ENCODE peak calls at places on chromosomes 12 and 14, in four cellular contexts. S, R, U and E are unnamed samples.

GRCh38 chr14:91473046-91473445 is 37.1 kb downstream of the PPP4R3A start:
- DNase-seq in S (no peak), R (no peak), U (no peak), E (no peak)

GRCh38 chr12:84718901-84719300 is 193.7 kb downstream of the SLC6A15 start:
- DNase-seq in S (no peak), R (no peak), U (no peak), E (no peak)

GRCh38 chr12:15446798-15447197 is 124.5 kb downstream of the PTPRO start:
- DNase-seq in S (no peak), R (no peak), U (peak), E (no peak)

GRCh38 chr14:103232831-103233319 is 101.2 kb upstream of the EIF5 start:
- DNase-seq in S (no peak), R (no peak), U (no peak), E (no peak)

GRCh38 chr12:12331896-12332295 is 18.1 kb downstream of the MANSC1 start:
- DNase-seq in S (peak), R (no peak), U (no peak), E (no peak)

GRCh38 chr14:60315181-60315580 is 66.2 kb downstream of the PPM1A start:
- DNase-seq in S (no peak), R (no peak), U (no peak), E (no peak)

GRCh38 chr14:99564256-99564902 is 39.6 kb downstream of the CCDC85C start:
- DNase-seq in S (no peak), R (no peak), U (peak), E (peak)

GRCh38 chr14:92121207-92121669 is 268 bp downstream of the NDUFB1 start:
- DNase-seq in S (peak), R (peak), U (peak), E (no peak)

GRCh38 chr12:26989873-26990272 is 24.3 kb downstream of the TM7SF3 start:
- DNase-seq in S (no peak), R (no peak), U (no peak), E (no peak)

GRCh38 chr12:106195638-106196037 is 52.2 kb downstream of the CKAP4 start:
- DNase-seq in S (no peak), R (no peak), U (peak), E (no peak)

GRCh38 chr12:24902521-24903304 is 46.2 kb downstream of the BCAT1 start:
- DNase-seq in S (peak), R (peak), U (peak), E (peak)

GRCh38 chr14:67704484-67705089 is 2.9 kb downstream of the RDH12 start:
- DNase-seq in S (peak), R (peak), U (peak), E (peak)

GRCh38 chr12:68933564-68933893 is 558 bp upstream of the CPM start:
- DNase-seq in S (no peak), R (no peak), U (no peak), E (no peak)

GRCh38 chr14:104886690-104887622 is 21.9 kb downstream of the CEP170B start:
- DNase-seq in S (no peak), R (peak), U (no peak), E (peak)

GRCh38 chr14:69614592-69614991 is 3.2 kb downstream of the SUSD6 start:
- DNase-seq in S (no peak), R (no peak), U (no peak), E (no peak)

GRCh38 chr14:104446611-104447010 is 133.0 kb upstream of the C14orf180 start:
- DNase-seq in S (no peak), R (no peak), U (no peak), E (no peak)

GRCh38 chr12:107513184-107513583 is 172.4 kb upstream of the PWP1 start:
- DNase-seq in S (no peak), R (no peak), U (no peak), E (no peak)

GRCh38 chr12:63206908-63207307 is 55.9 kb upstream of the AVPR1A start:
- DNase-seq in S (no peak), R (no peak), U (peak), E (no peak)

GRCh38 chr12:28966049-28966778 is 182.9 kb upstream of the FAR2 start:
- DNase-seq in S (no peak), R (no peak), U (peak), E (no peak)

GRCh38 chr14:35492569-35493014 is 41.4 kb upstream of the INSM2 start:
- DNase-seq in S (no peak), R (no peak), U (no peak), E (no peak)

GRCh38 chr12:93662961-93663728 is 14.0 kb upstream of the CRADD start:
- DNase-seq in S (no peak), R (no peak), U (peak), E (no peak)

GRCh38 chr12:108390495-108391203 is 51.5 kb upstream of the CMKLR1 start:
- DNase-seq in S (no peak), R (no peak), U (no peak), E (no peak)

GRCh38 chr14:91911474-91912032 is 35.9 kb downstream of the FBLN5 start:
- DNase-seq in S (peak), R (peak), U (peak), E (peak)

GRCh38 chr12:3717283-3717974 is 35.5 kb downstream of the CRACR2A start:
- DNase-seq in S (no peak), R (no peak), U (no peak), E (no peak)

GRCh38 chr14:54098536-54098935 is 141.9 kb upstream of the BMP4 start:
- DNase-seq in S (no peak), R (no peak), U (peak), E (no peak)

GRCh38 chr12:107475900-107476299 is 209.7 kb upstream of the PWP1 start:
- DNase-seq in S (no peak), R (no peak), U (no peak), E (no peak)

GRCh38 chr14:104735830-104736642 is 12.0 kb downstream of the ADSS1 start:
- DNase-seq in S (peak), R (peak), U (no peak), E (no peak)

GRCh38 chr12:6182279-6182898 is 17.8 kb upstream of the CD9 start:
- DNase-seq in S (peak), R (no peak), U (peak), E (peak)

GRCh38 chr12:102479099-102479887 is 1.1 kb downstream of the IGF1 start:
- DNase-seq in S (peak), R (no peak), U (no peak), E (no peak)

GRCh38 chr14:38150075-38150474 is 57.6 kb upstream of the SSTR1 start:
- DNase-seq in S (no peak), R (no peak), U (no peak), E (no peak)